ENCODE peak calls at places on chromosomes 2 and 18, in nine cellular contexts. P is HS-5, E is anterior cingulate cortex, H is EL, Z is GM23248, R is HT1080, T is neuronal stem cell, M is NCI-H748 treated with DMSO at 0.1 percent for 48 hours, U is chondrocyte. Q is an unnamed sample.

GRCh38 chr2:108444941-108445840 is 3.8 kb upstream of the GCC2 start:
- DNase-seq in R (peak; percentile 25), P (no peak), U (no peak), E (no peak), H (peak; percentile 14), M (no peak), T (no peak), Z (peak; percentile 10), Q (no peak)

GRCh38 chr18:23108496-23108895 is 26.8 kb upstream of the CABLES1 start:
- DNase-seq in H (no peak), E (no peak), M (no peak), R (no peak), P (no peak), U (no peak), T (no peak), Z (peak; percentile 46), Q (no peak)

GRCh38 chr2:239153806-239154591 is 246.8 kb downstream of the HDAC4 start:
- DNase-seq in U (no peak), M (no peak), T (no peak), H (no peak), Z (no peak), R (no peak), P (no peak), E (no peak), Q (no peak)

GRCh38 chr2:118856978-118857676 is 9.7 kb upstream of the EN1 start:
- DNase-seq in H (no peak), M (no peak), R (no peak), T (peak; percentile 26), U (no peak), Z (no peak), E (no peak), P (no peak), Q (no peak)

GRCh38 chr2:39667881-39668276 is 2.2 kb downstream of the TMEM178A start:
- DNase-seq in R (no peak), P (no peak), Z (no peak), T (no peak), U (no peak), M (no peak), H (no peak), E (no peak), Q (no peak)

GRCh38 chr2:148861367-148861766 is 13.7 kb upstream of the KIF5C start:
- DNase-seq in P (no peak), M (no peak), E (no peak), T (no peak), R (peak; percentile 7), H (no peak), U (no peak), Z (no peak), Q (no peak)

GRCh38 chr18:58796205-58796604 is 68.5 kb upstream of the ZNF532 start:
- DNase-seq in Z (peak; percentile 16), H (no peak), P (no peak), E (no peak), T (no peak), R (no peak), U (no peak), M (no peak), Q (no peak)

GRCh38 chr2:106314427-106314826 is 120.3 kb upstream of the UXS1 start:
- DNase-seq in U (no peak), R (no peak), M (no peak), Z (no peak), T (no peak), E (no peak), P (no peak), H (no peak), Q (no peak)

GRCh38 chr2:208222351-208222750 is 32.5 kb downstream of the IDH1 start:
- DNase-seq in R (peak; percentile 80), P (peak; percentile 44), Z (peak; percentile 78), E (no peak), T (no peak), M (no peak), H (peak; percentile 69), U (no peak), Q (no peak)

GRCh38 chr2:164439235-164439634 is 182.0 kb downstream of the GRB14 start:
- DNase-seq in Z (no peak), T (no peak), M (no peak), P (no peak), U (no peak), E (no peak), H (no peak), R (no peak), Q (no peak)

GRCh38 chr2:217366996-217367395 is 507.1 kb upstream of the TNP1 start:
- DNase-seq in T (no peak), R (peak; percentile 18), P (no peak), E (no peak), Z (peak; percentile 19), M (peak; percentile 45), H (peak; percentile 53), U (no peak), Q (no peak)

GRCh38 chr2:23760746-23761145 is 166.2 kb downstream of the ATAD2B start:
- DNase-seq in Z (peak; percentile 72), T (no peak), P (peak; percentile 11), R (peak; percentile 15), U (no peak), E (no peak), H (peak; percentile 41), M (no peak), Q (peak; percentile 18)

GRCh38 chr2:119106301-119106897 is 52.2 kb downstream of the C1QL2 start:
- DNase-seq in M (no peak), H (peak; percentile 31), P (no peak), Z (peak; percentile 49), E (peak; percentile 2), R (no peak), U (no peak), T (peak; percentile 71), Q (no peak)

GRCh38 chr18:65938592-65939372 is 188.0 kb downstream of the CDH7 start:
- DNase-seq in Z (peak; percentile 2), H (no peak), M (no peak), T (no peak), P (peak; percentile 11), E (no peak), U (no peak), R (peak; percentile 64), Q (peak; percentile 7)